ENCODE peak calls at places on chromosomes 16 and 17, in nine cellular contexts. N is lung, E is AG04450, K is IMR-90, R is colonic mucosa, B is upper lobe of right lung, A is GM12864, T is astrocyte of the cerebellum, Y is cardiac fibroblast. Z is an unnamed sample.

GRCh38 chr17:39737761-39738567 is at the start of gene GRB7:
- DNase-seq in A (no peak), Y (no peak), B (peak; percentile 91), E (no peak), T (no peak), N (peak; percentile 81), K (no peak), R (peak; percentile 93), Z (no peak)

GRCh38 chr16:57624806-57625500 is 3.5 kb upstream of the ADGRG1 start:
- DNase-seq in Y (no peak), A (no peak), E (no peak), K (no peak), T (no peak), B (no peak), N (no peak), R (no peak), Z (no peak)

GRCh38 chr17:15157051-15157450 is 108.1 kb downstream of the PMP22 start:
- DNase-seq in Y (peak; percentile 34), E (no peak), T (no peak), K (peak; percentile 44), B (no peak), R (no peak), N (no peak), A (no peak), Z (peak; percentile 66)

GRCh38 chr17:951388-952132 is 28.0 kb downstream of the NXN start:
- DNase-seq in N (no peak), K (peak; percentile 89), T (peak; percentile 91), R (no peak), Y (peak; percentile 42), E (peak; percentile 73), A (no peak), B (no peak), Z (peak; percentile 89)

GRCh38 chr16:21001262-21001661 is 100.7 kb downstream of the LYRM1 start:
- DNase-seq in E (no peak), N (no peak), T (no peak), R (peak; percentile 32), A (no peak), B (no peak), K (peak; percentile 4), Y (peak; percentile 45), Z (peak; percentile 40)

GRCh38 chr16:54061454-54061853 is 225.1 kb downstream of the IRX3 start:
- DNase-seq in A (no peak), N (no peak), Y (no peak), B (no peak), R (no peak), E (no peak), T (no peak), K (no peak), Z (no peak)

GRCh38 chr17:59329558-59330313 is 1.7 kb upstream of the YPEL2 start:
- DNase-seq in Y (peak; percentile 90), A (peak; percentile 35), K (peak; percentile 75), R (peak; percentile 64), E (peak; percentile 49), N (peak; percentile 53), B (peak; percentile 70), T (peak; percentile 55), Z (peak; percentile 88)

GRCh38 chr16:79892278-79892677 is 291.7 kb upstream of the MAF start:
- DNase-seq in K (no peak), N (no peak), E (no peak), R (no peak), T (no peak), Y (no peak), A (no peak), B (no peak), Z (no peak)

GRCh38 chr16:85523602-85524364 is 89.3 kb upstream of the GSE1 start:
- DNase-seq in Y (peak; percentile 12), T (peak; percentile 35), E (no peak), B (peak; percentile 89), A (no peak), K (peak; percentile 45), R (no peak), N (peak; percentile 70), Z (no peak)

GRCh38 chr17:15237106-15237425 is 28.1 kb downstream of the PMP22 start:
- DNase-seq in Y (no peak), B (no peak), R (no peak), A (no peak), E (no peak), N (no peak), K (no peak), T (no peak), Z (no peak)

GRCh38 chr16:2159052-2159838 is 3.7 kb downstream of the TRAF7 start:
- DNase-seq in N (no peak), B (no peak), R (peak; percentile 77), E (no peak), T (peak; percentile 66), Y (peak; percentile 57), K (peak; percentile 59), A (no peak), Z (peak; percentile 34)

GRCh38 chr16:85652431-85653221 is 36.1 kb downstream of the GINS2 start:
- DNase-seq in E (no peak), R (peak; percentile 58), N (peak; percentile 53), T (no peak), Y (peak; percentile 26), K (peak; percentile 38), B (peak; percentile 80), A (no peak), Z (peak; percentile 53)

GRCh38 chr17:73657473-73658116 is 13.3 kb upstream of the SDK2 start:
- DNase-seq in R (peak; percentile 77), A (no peak), Y (no peak), N (peak; percentile 39), K (no peak), T (no peak), E (no peak), B (peak; percentile 77), Z (no peak)

GRCh38 chr17:81451823-81452222 is 56.6 kb downstream of the BAHCC1 start:
- DNase-seq in B (no peak), N (no peak), Y (no peak), A (no peak), T (no peak), E (no peak), K (no peak), R (no peak), Z (no peak)

GRCh38 chr16:53404959-53405358 is 29.3 kb upstream of the RBL2 start:
- DNase-seq in E (no peak), B (no peak), K (no peak), R (no peak), A (no peak), N (no peak), T (no peak), Y (peak; percentile 33), Z (no peak)

GRCh38 chr17:1312261-1312870 is 32.9 kb downstream of the TRARG1 start:
- DNase-seq in E (no peak), B (no peak), T (no peak), K (no peak), N (no peak), Y (no peak), R (no peak), A (no peak), Z (no peak)

GRCh38 chr16:77833906-77834599 is 45.7 kb downstream of the VAT1L start:
- DNase-seq in T (peak; percentile 86), R (no peak), K (peak; percentile 89), A (no peak), Y (peak; percentile 86), E (peak; percentile 54), N (no peak), B (no peak), Z (peak; percentile 25)

GRCh38 chr16:10180771-10181163 is 1.5 kb downstream of the GRIN2A start:
- DNase-seq in N (no peak), R (peak; percentile 20), A (no peak), B (peak; percentile 67), K (no peak), T (no peak), Y (peak; percentile 8), E (no peak), Z (no peak)
- TF ChIP-seq CTCF in N (no peak), R (no peak), A (peak; percentile 62), B (peak; percentile 15), K (no peak), T (peak; percentile 53), Y (peak; percentile 42), E (no peak), Z (peak; percentile 41)

GRCh38 chr17:61394630-61395408 is 4.8 kb upstream of the TBX2 start:
- DNase-seq in T (no peak), Y (peak; percentile 10), A (no peak), B (no peak), K (peak; percentile 22), N (no peak), E (no peak), R (no peak), Z (peak; percentile 50)

GRCh38 chr17:61396586-61397085 is 3.0 kb upstream of the TBX2 start:
- DNase-seq in E (no peak), N (no peak), T (no peak), K (peak; percentile 35), A (no peak), R (no peak), Y (peak; percentile 36), B (peak; percentile 67), Z (no peak)

GRCh38 chr17:61395409-61395982 is 4.1 kb upstream of the TBX2 start:
- DNase-seq in N (no peak), E (no peak), T (no peak), K (no peak), Y (no peak), A (no peak), R (no peak), B (no peak), Z (no peak)

GRCh38 chr17:61397086-61397842 is 2.4 kb upstream of the TBX2 start:
- DNase-seq in R (no peak), B (peak; percentile 68), N (no peak), Y (peak; percentile 57), K (peak; percentile 72), A (no peak), E (no peak), T (no peak), Z (peak; percentile 85)

DNA sequence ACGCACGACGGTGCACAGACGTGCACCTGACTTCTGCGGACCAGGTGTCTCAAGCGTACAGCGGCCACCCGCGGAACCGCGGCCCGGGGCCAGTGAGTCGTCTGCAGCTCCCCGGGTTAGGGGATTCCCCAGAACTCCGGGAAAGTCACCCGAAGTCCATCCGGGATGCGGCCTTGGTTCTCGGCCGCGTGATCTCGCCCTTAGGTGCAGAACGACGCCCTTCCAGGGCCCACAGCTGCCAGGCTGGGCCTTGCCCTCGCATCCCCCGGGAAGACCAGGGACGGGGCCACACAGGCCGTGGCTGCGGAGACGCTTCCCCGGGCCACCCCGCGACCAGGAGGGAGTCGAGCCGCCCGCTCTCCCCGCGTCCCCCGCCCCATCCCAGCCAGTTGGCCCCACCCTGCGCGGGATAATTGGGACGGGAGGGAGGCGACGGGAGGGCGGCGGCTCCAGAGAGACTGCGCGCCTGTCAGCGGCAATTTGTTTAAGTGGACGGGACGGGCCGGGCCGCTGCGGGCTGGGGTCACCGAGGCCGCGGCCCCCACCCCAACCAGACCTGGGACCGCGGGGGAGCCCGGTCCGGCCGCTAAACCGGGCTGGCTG is 3.6 kb upstream of the TBX2 start:
- DNase-seq in K (peak; percentile 52), T (no peak), A (no peak), Y (peak; percentile 33), B (peak; percentile 68), R (no peak), E (no peak), N (no peak), Z (peak; percentile 55)
- H3K4me3 ChIP-seq in K (peak overlapping the region; percentile 58), T (no peak overlapping the region), A (no peak overlapping the region), Y (peak overlapping the region; percentile 72), B (peak overlapping the region; percentile 65), R (peak overlapping the region; percentile 14), E (peak overlapping the region; percentile 98), N (peak overlapping the region; percentile 47), Z (peak overlapping the region; percentile 31)

GRCh38 chr16:70682239-70683145 is 3.4 kb downstream of the MTSS2 start:
- DNase-seq in E (no peak), Y (no peak), T (no peak), B (no peak), A (no peak), K (no peak), R (no peak), N (no peak), Z (no peak)
- TF ChIP-seq CTCF in E (no peak), Y (no peak), T (no peak), B (no peak), A (no peak), K (no peak), R (no peak), N (no peak), Z (no peak)

GRCh38 chr17:9285602-9286001 is 264.3 kb downstream of the NTN1 start:
- DNase-seq in T (no peak), E (no peak), A (no peak), R (no peak), K (no peak), B (no peak), Y (no peak), N (no peak), Z (no peak)
- H3K4me3 ChIP-seq in T (no peak overlapping the region), E (no peak overlapping the region), A (no peak overlapping the region), R (no peak overlapping the region), K (no peak overlapping the region), B (no peak overlapping the region), Y (no peak overlapping the region), N (no peak overlapping the region), Z (no peak overlapping the region)